ENCODE peak calls at places on chromosomes 4 and X, in nine cellular contexts. A, K, R, W, V, Q, O, X and E are unnamed samples.
A peak's percentile ranks its signal among the peaks of the same experiment; 100 is the strongest.

GRCh38 chrX:130539721-130540321 is 138.0 kb downstream of the RBMX2 start:
- DNase-seq in O (peak; percentile 17), W (peak; percentile 36), V (peak; percentile 27), A (peak; percentile 21), X (peak; percentile 61), K (peak; percentile 51), Q (peak; percentile 45), R (peak; percentile 65), E (peak; percentile 51)

GRCh38 chrX:102712216-102712966 is at the start of gene GPRASP2:
- DNase-seq in Q (no peak), K (peak; percentile 69), O (peak; percentile 35), V (no peak), R (peak; percentile 58), A (no peak), X (peak; percentile 66), W (peak; percentile 38), E (peak; percentile 47)

GRCh38 chrX:31224321-31225012 is 152.6 kb upstream of the FTHL17 start:
- DNase-seq in O (no peak), X (no peak), K (no peak), R (no peak), V (no peak), W (no peak), Q (no peak), A (no peak), E (no peak)

GRCh38 chr4:17787315-17787714 is 5.9 kb upstream of the FAM184B start:
- DNase-seq in A (no peak), W (no peak), O (no peak), K (no peak), V (no peak), R (no peak), X (no peak), Q (peak; percentile 78), E (no peak)

GRCh38 chrX:111652719-111653118 is 28.3 kb upstream of the ALG13 start:
- DNase-seq in A (no peak), V (no peak), W (no peak), X (peak; percentile 30), K (no peak), R (peak; percentile 16), O (no peak), Q (no peak), E (no peak)

GRCh38 chrX:47200385-47201150 is 6.9 kb downstream of the UBA1 start:
- DNase-seq in O (no peak), W (peak; percentile 65), Q (peak; percentile 65), X (no peak), V (peak; percentile 24), K (no peak), A (no peak), R (no peak), E (no peak)

GRCh38 chrX:435536-436122 is 48.9 kb upstream of the PPP2R3B start:
- DNase-seq in W (no peak), X (no peak), K (no peak), Q (no peak), A (no peak), O (no peak), R (peak; percentile 18), V (no peak), E (no peak)

GRCh38 chr4:304987-305680 is at the start of gene ZNF732:
- DNase-seq in K (peak; percentile 46), A (no peak), Q (peak; percentile 19), W (peak; percentile 51), X (no peak), R (peak; percentile 99), O (no peak), V (no peak), E (no peak)

GRCh38 chr4:147355849-147356248 is 125.0 kb upstream of the EDNRA start:
- DNase-seq in K (no peak), Q (peak; percentile 97), X (no peak), R (no peak), A (no peak), V (no peak), O (no peak), W (no peak), E (no peak)

GRCh38 chr4:158090323-158090722 is 82.5 kb downstream of the GASK1B start:
- DNase-seq in R (no peak), O (no peak), A (no peak), Q (peak; percentile 11), W (no peak), X (no peak), K (no peak), V (no peak), E (no peak)

GRCh38 chr4:155383541-155383940 is 6.8 kb upstream of the MAP9 start:
- DNase-seq in A (no peak), O (no peak), V (no peak), R (no peak), K (no peak), Q (no peak), W (no peak), X (no peak), E (no peak)

GRCh38 chr4:153114771-153115321 is 89.4 kb upstream of the TRIM2 start:
- DNase-seq in V (no peak), K (no peak), X (no peak), O (peak; percentile 90), Q (peak; percentile 84), W (no peak), A (peak; percentile 87), R (no peak), E (no peak)
- H3K27ac ChIP-seq in V (peak overlapping the region; percentile 62), K (no peak overlapping the region), X (no peak overlapping the region), O (peak overlapping the region; percentile 22), Q (peak overlapping the region; percentile 31), W (no peak overlapping the region), A (peak overlapping the region; percentile 68), R (no peak overlapping the region), E (peak overlapping the region; percentile 43)

DNA sequence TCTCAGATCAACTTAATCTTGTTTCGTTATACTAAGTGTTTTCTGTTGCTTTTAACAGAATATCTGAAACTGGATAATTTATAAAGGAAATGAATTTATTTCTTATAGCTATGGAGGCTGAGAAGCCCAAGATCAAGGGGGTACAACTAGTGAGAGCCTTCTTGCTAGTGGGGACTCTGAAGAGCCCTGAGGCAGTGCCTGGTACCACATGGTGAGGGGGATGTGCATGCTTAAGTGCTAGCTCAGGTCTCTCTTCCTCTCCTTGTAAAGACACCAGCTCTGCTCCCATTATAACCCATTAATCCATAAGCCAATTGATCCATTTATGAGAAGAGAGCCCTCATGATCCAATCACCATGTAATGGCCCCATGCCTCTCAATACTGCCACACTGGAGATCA is 17.9 kb downstream of the COX18 start:
- DNase-seq in V (no peak), W (no peak), R (no peak), Q (no peak), K (no peak), O (no peak), X (no peak), A (no peak), E (no peak)
- H3K27ac ChIP-seq in V (no peak overlapping the region), W (no peak overlapping the region), R (no peak overlapping the region), Q (no peak overlapping the region), K (no peak overlapping the region), O (no peak overlapping the region), X (no peak overlapping the region), A (no peak overlapping the region), E (no peak overlapping the region)

GRCh38 chr4:156781852-156782251 is 189.7 kb downstream of the PDGFC start:
- DNase-seq in R (no peak), K (no peak), W (no peak), X (no peak), Q (peak; percentile 40), V (no peak), O (no peak), A (no peak), E (no peak)

GRCh38 chr4:156778606-156779005 is 193.0 kb downstream of the PDGFC start:
- DNase-seq in K (no peak), O (no peak), X (no peak), R (no peak), A (no peak), W (no peak), Q (peak; percentile 91), V (no peak), E (no peak)

GRCh38 chr4:156778093-156778492 is 193.5 kb downstream of the PDGFC start:
- DNase-seq in V (no peak), K (no peak), W (no peak), Q (peak; percentile 72), O (no peak), X (no peak), R (no peak), A (no peak), E (no peak)

GRCh38 chr4:156779046-156779445 is 192.6 kb downstream of the PDGFC start:
- DNase-seq in X (no peak), K (no peak), Q (peak; percentile 59), R (no peak), W (no peak), V (no peak), O (no peak), A (no peak), E (no peak)

GRCh38 chr4:156779774-156780173 is 191.8 kb downstream of the PDGFC start:
- DNase-seq in K (no peak), R (no peak), W (no peak), O (no peak), V (no peak), A (no peak), Q (peak; percentile 95), X (no peak), E (no peak)
- H3K27ac ChIP-seq in K (no peak overlapping the region), R (no peak overlapping the region), W (no peak overlapping the region), O (no peak overlapping the region), V (no peak overlapping the region), A (no peak overlapping the region), Q (peak overlapping the region; percentile 30), X (no peak overlapping the region), E (no peak overlapping the region)

GRCh38 chrX:73916489-73916888 is 353.5 kb downstream of the CHIC1 start:
- DNase-seq in R (no peak), O (no peak), K (no peak), W (no peak), V (no peak), X (no peak), A (no peak), Q (no peak), E (no peak)
- H3K27ac ChIP-seq in R (peak overlapping the region; percentile 67), O (no peak overlapping the region), K (no peak overlapping the region), W (no peak overlapping the region), V (no peak overlapping the region), X (peak overlapping the region; percentile 38), A (no peak overlapping the region), Q (peak overlapping the region; percentile 72), E (no peak overlapping the region)

DNA sequence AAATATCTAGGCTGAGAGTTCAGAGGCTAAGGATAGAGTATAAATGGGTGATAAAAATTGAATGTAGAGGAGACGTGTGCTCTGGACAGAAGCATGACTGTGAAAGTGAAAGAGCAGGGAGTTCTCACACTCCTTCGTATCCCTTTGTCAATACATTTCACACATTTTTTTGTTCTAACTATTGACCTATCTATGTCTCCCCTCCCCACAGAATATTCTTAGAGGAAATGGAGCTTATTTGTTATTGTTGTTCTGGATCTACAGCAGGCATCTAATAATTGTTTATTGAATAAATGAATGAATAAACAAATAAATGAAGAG is 57.6 kb downstream of the ENPEP start:
- DNase-seq in Q (peak; percentile 1), V (no peak), X (no peak), A (no peak), O (no peak), R (no peak), K (no peak), W (no peak), E (no peak)
- H3K27ac ChIP-seq in Q (peak overlapping the region; percentile 37), V (no peak overlapping the region), X (no peak overlapping the region), A (no peak overlapping the region), O (no peak overlapping the region), R (no peak overlapping the region), K (no peak overlapping the region), W (no peak overlapping the region), E (no peak overlapping the region)